ENCODE peak calls at places on chromosomes 5 and 9, in seven cellular contexts. F is stomach, W is astrocyte of the cerebellum, H is fibroblast of villous mesenchyme, D is breast epithelium, G is mucosa of descending colon, S is fibroblast of the conjunctiva. J is an unnamed sample.
A peak's percentile ranks its signal among the peaks of the same experiment; 100 is the strongest.

GRCh38 chr5:112106878-112107277 is 312.2 kb downstream of the EPB41L4A start:
- DNase-seq in F (no peak), G (no peak), D (no peak), H (no peak), W (no peak), S (no peak), J (no peak)

GRCh38 chr5:386432-387341 is 56.3 kb upstream of the EXOC3 start:
- DNase-seq in H (peak; percentile 67), W (no peak), G (peak; percentile 17), S (peak; percentile 17), D (peak; percentile 18), F (no peak), J (no peak)

GRCh38 chr5:176185133-176185733 is 53.0 kb upstream of the SIMC1 start:
- DNase-seq in S (peak; percentile 6), W (no peak), G (no peak), H (no peak), D (no peak), F (no peak), J (no peak)

GRCh38 chr9:116168231-116168630 is 14.6 kb downstream of the PAPPA start:
- DNase-seq in S (no peak), D (no peak), W (no peak), H (peak; percentile 69), F (no peak), G (no peak), J (no peak)

GRCh38 chr5:170342153-170342552 is 44.6 kb upstream of the LCP2 start:
- DNase-seq in W (no peak), S (no peak), F (no peak), G (no peak), H (no peak), D (no peak), J (no peak)

GRCh38 chr5:179239256-179240135 is 105.8 kb downstream of the ADAMTS2 start:
- DNase-seq in S (no peak), G (no peak), F (no peak), W (no peak), D (no peak), H (no peak), J (no peak)

GRCh38 chr5:68169898-68170297 is 45.7 kb upstream of the PIK3R1 start:
- DNase-seq in H (peak; percentile 61), F (no peak), W (no peak), G (no peak), S (no peak), D (no peak), J (no peak)

GRCh38 chr5:147561435-147561834 is 51.6 kb upstream of the DPYSL3 start:
- DNase-seq in W (no peak), G (no peak), H (no peak), S (no peak), F (no peak), D (no peak), J (no peak)

GRCh38 chr5:94281402-94281801 is 337.0 kb downstream of the KIAA0825 start:
- DNase-seq in D (no peak), W (no peak), F (no peak), G (no peak), S (no peak), H (no peak), J (no peak)

GRCh38 chr9:2255128-2255527 is 240.0 kb downstream of the SMARCA2 start:
- DNase-seq in G (no peak), F (no peak), S (no peak), W (no peak), D (no peak), H (peak; percentile 14), J (no peak)

GRCh38 chr5:160545832-160546231 is 124.2 kb downstream of the PTTG1 start:
- DNase-seq in D (no peak), F (no peak), S (no peak), H (no peak), W (no peak), G (no peak), J (no peak)

GRCh38 chr5:10904862-10905432 is 143.9 kb upstream of the DAP start:
- DNase-seq in W (no peak), G (no peak), H (no peak), S (no peak), D (no peak), F (no peak), J (no peak)

GRCh38 chr9:131627846-131628820 is 82.8 kb downstream of the PRRT1B start:
- DNase-seq in G (peak; percentile 95), F (peak; percentile 75), W (peak; percentile 45), H (no peak), D (peak; percentile 57), S (no peak), J (no peak)

GRCh38 chr5:87243161-87243877 is 24.4 kb upstream of the RASA1 start:
- DNase-seq in G (no peak), H (peak; percentile 75), S (peak; percentile 42), F (no peak), W (peak; percentile 6), D (no peak), J (no peak)

GRCh38 chr5:137867664-137868063 is at the start of gene MYOT:
- DNase-seq in W (no peak), D (no peak), H (no peak), S (no peak), G (no peak), F (no peak), J (no peak)